ENCODE peak calls at places on chromosomes 6 and 20, in six cellular contexts. P, H, D, O, B and Y are unnamed samples.

GRCh38 chr20:61604494-61604893 is 352.4 kb downstream of the CDH4 start:
- DNase-seq in P (no peak), H (no peak), D (no peak), O (no peak), B (no peak), Y (no peak)

GRCh38 chr6:12545141-12545540 is 171.4 kb upstream of the PHACTR1 start:
- DNase-seq in P (no peak), H (no peak), D (no peak), O (no peak), B (no peak), Y (no peak)

GRCh38 chr20:47727909-47728361 is 57.3 kb downstream of the SULF2 start:
- DNase-seq in P (no peak), H (no peak), D (no peak), O (no peak), B (no peak), Y (no peak)

GRCh38 chr6:45543298-45544235 is 165.8 kb upstream of the SUPT3H start:
- DNase-seq in P (no peak), H (peak), D (no peak), O (no peak), B (no peak), Y (no peak)

GRCh38 chr6:117191448-117191847 is 73.9 kb upstream of the VGLL2 start:
- DNase-seq in P (no peak), H (no peak), D (no peak), O (no peak), B (no peak), Y (no peak)

GRCh38 chr6:20918868-20919267 is 384.6 kb downstream of the CDKAL1 start:
- DNase-seq in P (no peak), H (no peak), D (no peak), O (no peak), B (no peak), Y (no peak)

GRCh38 chr6:109221543-109222195 is 126.4 kb downstream of the CEP57L1 start:
- DNase-seq in P (no peak), H (no peak), D (no peak), O (no peak), B (no peak), Y (no peak)

GRCh38 chr20:11888648-11889047 is 29.0 kb upstream of the BTBD3 start:
- DNase-seq in P (no peak), H (no peak), D (no peak), O (no peak), B (no peak), Y (no peak)

GRCh38 chr6:168071620-168072019 is 7.4 kb downstream of the FRMD1 start:
- DNase-seq in P (no peak), H (no peak), D (no peak), O (no peak), B (no peak), Y (no peak)

GRCh38 chr6:163712569-163712966 is 298.1 kb downstream of the QKI start:
- DNase-seq in P (no peak), H (no peak), D (no peak), O (no peak), B (no peak), Y (no peak)